ENCODE peak calls at places on chromosomes 4 and X, in seven cellular contexts. O is H1, Q is DMS153, M is aorta, R is hippocampal formation, D is Karpas-422, T is H4. Y is an unnamed sample.

GRCh38 chr4:87326460-87326859 is 3.8 kb upstream of the HSD17B13 start:
- DNase-seq in O (no peak), Q (no peak), M (no peak), R (no peak), D (no peak), T (no peak), Y (peak; percentile 92)

GRCh38 chrX:150408007-150408406 is 44.9 kb downstream of the MAMLD1 start:
- DNase-seq in O (no peak), Q (no peak), M (no peak), R (no peak), D (no peak), T (no peak), Y (no peak)

GRCh38 chr4:103091601-103092223 is 7.9 kb downstream of the BDH2 start:
- DNase-seq in O (no peak), Q (peak; percentile 74), M (no peak), R (peak; percentile 31), D (peak; percentile 92), T (peak; percentile 58), Y (peak; percentile 69)

GRCh38 chr4:147530723-147531122 is 49.8 kb downstream of the EDNRA start:
- DNase-seq in O (no peak), Q (no peak), M (no peak), R (no peak), D (no peak), T (no peak), Y (no peak)

GRCh38 chrX:119690921-119691716 is 1.8 kb downstream of the SEPTIN6 start:
- DNase-seq in O (no peak), Q (no peak), M (no peak), R (no peak), D (no peak), T (no peak), Y (peak; percentile 22)

GRCh38 chr4:153394945-153395344 is 50.5 kb downstream of the MND1 start:
- DNase-seq in O (no peak), Q (no peak), M (no peak), R (no peak), D (no peak), T (no peak), Y (no peak)

GRCh38 chr4:186167605-186168004 is 23.8 kb upstream of the CYP4V2 start:
- DNase-seq in O (no peak), Q (no peak), M (no peak), R (no peak), D (no peak), T (no peak), Y (no peak)

GRCh38 chr4:165668694-165669093 is 204.3 kb upstream of the TLL1 start:
- DNase-seq in O (no peak), Q (no peak), M (no peak), R (no peak), D (no peak), T (no peak), Y (peak; percentile 43)

GRCh38 chrX:72146527-72146926 is 14.8 kb upstream of the RTL5 start:
- DNase-seq in O (no peak), Q (no peak), M (no peak), R (no peak), D (no peak), T (no peak), Y (no peak)

GRCh38 chr4:2817701-2818350 is 24.9 kb downstream of the SH3BP2 start:
- DNase-seq in O (peak; percentile 85), Q (no peak), M (no peak), R (no peak), D (peak; percentile 71), T (no peak), Y (peak; percentile 75)

GRCh38 chrX:44915361-44915868 is 42.4 kb downstream of the KDM6A start:
- DNase-seq in O (no peak), Q (no peak), M (no peak), R (no peak), D (no peak), T (peak; percentile 4), Y (no peak)

GRCh38 chrX:151713859-151714258 is 2.0 kb upstream of the FATE1 start:
- DNase-seq in O (peak; percentile 63), Q (peak; percentile 3), M (peak; percentile 61), R (no peak), D (peak; percentile 75), T (peak; percentile 41), Y (peak; percentile 10)

GRCh38 chr4:72858328-72858727 is 211.2 kb downstream of the COX18 start:
- DNase-seq in O (no peak), Q (no peak), M (no peak), R (no peak), D (no peak), T (peak; percentile 37), Y (no peak)

GRCh38 chrX:56281789-56282188 is 49.6 kb downstream of the KLF8 start:
- DNase-seq in O (no peak), Q (no peak), M (no peak), R (no peak), D (peak; percentile 66), T (no peak), Y (no peak)

Y was measured in NCI-H69.